ENCODE peak calls at places on chromosomes 13 and 19, in five cellular contexts. C, G, F, Y and U are unnamed samples.
A peak's percentile ranks its signal among the peaks of the same experiment; 100 is the strongest.

GRCh38 chr13:39415003-39415402 is 188.0 kb downstream of the LHFPL6 start:
- DNase-seq in C (no peak), G (no peak), F (no peak), Y (peak; percentile 41), U (no peak)

GRCh38 chr13:113024466-113024865 is 55.5 kb downstream of the MCF2L start:
- DNase-seq in C (no peak), G (no peak), F (no peak), Y (no peak), U (no peak)

GRCh38 chr13:24802074-24802473 is 38.1 kb downstream of the RNF17 start:
- DNase-seq in C (no peak), G (no peak), F (no peak), Y (peak; percentile 4), U (peak; percentile 74)

GRCh38 chr19:58551577-58552471 is 3.1 kb downstream of the CHMP2A start:
- DNase-seq in C (no peak), G (no peak), F (no peak), Y (no peak), U (no peak)

GRCh38 chr13:44713793-44714469 is 137.8 kb upstream of the TSC22D1 start:
- DNase-seq in C (peak; percentile 11), G (no peak), F (peak; percentile 14), Y (peak; percentile 99), U (peak; percentile 85)

GRCh38 chr13:71304861-71305260 is 562.1 kb downstream of the DACH1 start:
- DNase-seq in C (no peak), G (no peak), F (no peak), Y (no peak), U (no peak)

GRCh38 chr13:65926750-65927171 is 1303.4 kb downstream of the PCDH9 start:
- DNase-seq in C (no peak), G (peak; percentile 63), F (no peak), Y (no peak), U (no peak)

GRCh38 chr13:34174671-34175145 is 356.8 kb downstream of the RFC3 start:
- DNase-seq in C (no peak), G (no peak), F (no peak), Y (peak; percentile 46), U (no peak)

GRCh38 chr13:19586904-19587634 is 25.7 kb upstream of the TPTE2 start:
- DNase-seq in C (peak; percentile 31), G (peak; percentile 68), F (no peak), Y (peak; percentile 50), U (no peak)

GRCh38 chr13:99154064-99154463 is 46.6 kb upstream of the UBAC2 start:
- DNase-seq in C (no peak), G (no peak), F (no peak), Y (no peak), U (no peak)

GRCh38 chr19:15371119-15371518 is 8.5 kb downstream of the AKAP8 start:
- DNase-seq in C (no peak), G (no peak), F (no peak), Y (no peak), U (no peak)

GRCh38 chr13:108176685-108177274 is 38.6 kb downstream of the LIG4 start:
- DNase-seq in C (peak; percentile 15), G (no peak), F (no peak), Y (no peak), U (no peak)

GRCh38 chr13:82330499-82330898 is 1551.8 kb downstream of the SLITRK1 start:
- DNase-seq in C (no peak), G (no peak), F (no peak), Y (no peak), U (no peak)

GRCh38 chr13:104805346-104805745 is 1730.1 kb downstream of the EFNB2 start:
- DNase-seq in C (no peak), G (no peak), F (no peak), Y (no peak), U (no peak)

GRCh38 chr19:56491399-56491798 is 14.3 kb upstream of the ZNF667 start:
- DNase-seq in C (no peak), G (no peak), F (no peak), Y (peak; percentile 47), U (no peak)
- H3K9me3 ChIP-seq in C (no peaks in the 10 kb centered on the region), G (peaks cover 29% of the 10 kb centered on the region), F (peaks cover 63% of the 10 kb centered on the region), Y (no peaks in the 10 kb centered on the region), U (no peaks in the 10 kb centered on the region)

GRCh38 chr13:109869312-109870237 is 83.2 kb upstream of the IRS2 start:
- DNase-seq in C (peak; percentile 93), G (peak; percentile 86), F (peak; percentile 16), Y (peak; percentile 70), U (peak; percentile 70)
- H3K27me3 ChIP-seq in C (no peaks in the 10 kb centered on the region), G (no peaks in the 10 kb centered on the region), F (no peaks in the 10 kb centered on the region), Y (no peaks in the 10 kb centered on the region), U (peaks cover 5% of the 10 kb centered on the region)

DNA sequence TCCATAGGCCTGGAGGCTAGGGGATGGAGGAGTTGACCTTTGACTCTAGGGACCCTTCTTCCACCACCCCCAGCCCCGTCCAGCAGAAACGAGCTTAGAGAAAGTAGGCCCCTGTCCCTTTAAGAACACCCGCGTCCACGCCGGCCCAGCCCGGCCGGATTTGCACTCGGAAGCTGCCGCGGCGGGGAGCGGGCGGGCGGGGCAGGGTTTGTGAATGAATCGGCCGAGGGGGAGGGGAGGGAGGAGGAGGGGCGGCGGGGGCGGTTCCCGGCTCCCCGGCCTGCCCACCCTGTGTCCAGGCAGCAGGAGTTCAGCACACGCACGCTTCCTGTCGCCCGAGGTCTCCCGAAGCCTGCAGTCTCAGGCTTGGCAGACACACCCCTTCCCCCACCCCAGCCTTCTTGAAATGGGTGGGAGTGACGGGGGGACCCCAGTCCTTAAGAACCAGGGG is 1.5 kb downstream of the UNC13A start:
- DNase-seq in C (peak; percentile 32), G (no peak), F (no peak), Y (peak; percentile 10), U (peak; percentile 31)
- H3K4me3 ChIP-seq in C (no peak overlapping the region), G (no peak overlapping the region), F (peak overlapping the region; percentile 63), Y (peak overlapping the region; percentile 38), U (no peak overlapping the region)

DNA sequence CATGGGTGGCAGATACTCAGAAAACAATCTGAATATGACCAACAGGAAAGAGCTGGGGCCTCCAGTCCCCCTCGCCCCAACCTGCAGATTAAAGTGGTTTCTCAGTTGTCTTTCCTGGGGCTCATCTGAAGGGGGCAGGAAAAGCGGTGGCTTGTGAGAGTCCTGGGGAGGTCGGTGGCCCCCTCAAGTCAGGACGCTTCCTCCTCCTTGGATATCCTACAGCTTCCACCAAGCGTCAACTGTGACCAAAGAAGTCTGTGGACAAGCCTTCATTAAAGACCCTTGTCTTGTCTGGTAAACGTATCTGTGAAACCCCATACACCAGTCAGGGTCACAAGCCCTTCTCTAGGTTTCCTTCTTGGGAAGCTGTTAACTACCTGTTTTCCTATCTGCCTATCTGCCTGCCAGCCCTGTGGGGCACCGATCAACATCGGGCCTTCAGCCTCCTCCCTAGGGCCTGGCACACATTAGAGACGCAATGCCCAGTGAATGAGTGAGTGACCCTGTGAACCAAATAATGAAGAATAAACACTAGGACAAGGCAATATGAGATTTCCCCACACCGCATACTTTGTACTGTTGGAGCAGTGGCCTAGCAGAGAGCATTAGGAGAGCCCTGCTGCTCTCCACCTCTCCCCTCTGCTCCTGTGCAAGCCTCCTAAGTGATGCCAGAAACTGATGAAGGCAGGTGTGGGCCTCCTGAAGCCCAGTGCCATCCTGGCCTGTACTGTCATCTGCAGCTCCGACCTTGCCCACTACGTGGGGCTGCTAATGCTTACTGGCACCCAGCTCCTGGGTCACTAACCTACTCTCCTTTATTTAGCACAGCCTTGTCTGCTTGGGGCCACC is 1317.8 kb downstream of the UQCRFS1 start:
- DNase-seq in C (no peak), G (no peak), F (no peak), Y (no peak), U (no peak)
- H3K9me3 ChIP-seq in C (no peaks in the 10 kb centered on the region), G (no peaks in the 10 kb centered on the region), F (no peaks in the 10 kb centered on the region), Y (no peaks in the 10 kb centered on the region), U (no peaks in the 10 kb centered on the region)

GRCh38 chr19:54530866-54531265 is 28.2 kb downstream of the LAIR2 start:
- DNase-seq in C (no peak), G (no peak), F (no peak), Y (no peak), U (no peak)
- H3K27me3 ChIP-seq in C (peaks cover 17% of the 10 kb centered on the region), G (peaks cover 35% of the 10 kb centered on the region), F (no peaks in the 10 kb centered on the region), Y (no peaks in the 10 kb centered on the region), U (peaks cover 62% of the 10 kb centered on the region)